ENCODE peak calls at places on chromosomes 4 and X, in six cellular contexts. C, A, Z, H, L and T are unnamed samples.

GRCh38 chrX:96683997-96684338 is 674 bp upstream of the DIAPH2 start:
- DNase-seq in A (no peak), Z (no peak), C (no peak), L (no peak), H (no peak), T (no peak)

GRCh38 chr4:10096201-10096975 is 20.2 kb downstream of the WDR1 start:
- DNase-seq in H (no peak), Z (no peak), C (peak; percentile 62), A (peak; percentile 64), L (no peak), T (peak; percentile 57)

GRCh38 chr4:102869569-102870227 is 906 bp downstream of the CISD2 start:
- DNase-seq in C (no peak), Z (no peak), A (no peak), H (no peak), L (no peak), T (no peak)

GRCh38 chr4:184099541-184099966 is 118.1 kb downstream of the ENPP6 start:
- DNase-seq in L (no peak), C (peak; percentile 68), A (no peak), Z (no peak), H (peak; percentile 42), T (no peak)

GRCh38 chr4:82629238-82630000 is 67.6 kb upstream of the TMEM150C start:
- DNase-seq in H (no peak), C (no peak), L (no peak), Z (no peak), A (no peak), T (no peak)

GRCh38 chr4:61443813-61444510 is 243.8 kb downstream of the ADGRL3 start:
- DNase-seq in H (no peak), A (no peak), C (no peak), L (no peak), Z (no peak), T (no peak)

GRCh38 chr4:138555584-138555983 is 313.4 kb upstream of the SLC7A11 start:
- DNase-seq in L (peak; percentile 59), C (no peak), H (no peak), A (no peak), Z (no peak), T (no peak)

GRCh38 chr4:28686618-28687017 is 1826.0 kb downstream of the STIM2 start:
- DNase-seq in C (no peak), Z (peak; percentile 10), A (no peak), H (peak; percentile 24), L (peak; percentile 38), T (peak; percentile 13)

GRCh38 chrX:66110112-66110511 is 53.9 kb upstream of the HEPH start:
- DNase-seq in A (no peak), L (no peak), C (no peak), H (no peak), Z (no peak), T (no peak)

GRCh38 chr4:151325320-151326246 is at the start of gene SH3D19:
- DNase-seq in H (peak; percentile 32), C (no peak), A (no peak), L (no peak), Z (peak; percentile 27), T (peak; percentile 38)

GRCh38 chr4:105859233-105859632 is 36.0 kb upstream of the NPNT start:
- DNase-seq in A (no peak), C (no peak), H (no peak), Z (no peak), L (no peak), T (no peak)

GRCh38 chr4:112315446-112315845 is 18.3 kb downstream of the ALPK1 start:
- DNase-seq in L (no peak), A (no peak), H (no peak), Z (no peak), C (no peak), T (no peak)

GRCh38 chr4:141041021-141041476 is 92.2 kb downstream of the RNF150 start:
- DNase-seq in C (no peak), Z (no peak), H (no peak), A (no peak), L (no peak), T (no peak)

GRCh38 chr4:39620551-39620950 is 18.1 kb downstream of the SMIM14 start:
- DNase-seq in H (no peak), A (no peak), L (no peak), C (no peak), Z (no peak), T (no peak)

GRCh38 chrX:153775631-153776595 is 4.9 kb upstream of the SRPK3 start:
- DNase-seq in C (no peak), A (no peak), H (peak; percentile 19), L (no peak), Z (no peak), T (no peak)